ENCODE peak calls at places on chromosome 9, in nine cellular contexts. Y is tibial artery, M is GM23248, P is A549, Z is stomach, V is ascending aorta, X is OCI-LY7, H is PC-9, D is cardiac muscle cell. S is an unnamed sample.

GRCh38 chr9:120839146-120839545 is 3.6 kb downstream of the PSMD5 start:
- DNase-seq in M (peak; percentile 52), D (no peak), Y (no peak), H (no peak), X (no peak), Z (no peak), P (no peak), V (no peak), S (no peak)

GRCh38 chr9:126677188-126678084 is 63.7 kb downstream of the LMX1B start:
- DNase-seq in D (no peak), Y (no peak), Z (no peak), P (no peak), H (no peak), M (no peak), X (no peak), V (no peak), S (no peak)

GRCh38 chr9:118721923-118722322 is 647.3 kb downstream of the BRINP1 start:
- DNase-seq in M (no peak), H (no peak), D (no peak), V (no peak), Z (no peak), Y (no peak), P (no peak), X (no peak), S (no peak)

GRCh38 chr9:73553295-73553694 is 401.6 kb downstream of the ANXA1 start:
- DNase-seq in P (no peak), X (no peak), Y (no peak), H (no peak), Z (no peak), V (no peak), M (no peak), D (no peak), S (no peak)

GRCh38 chr9:10946676-10947410 is 334.0 kb upstream of the PTPRD start:
- DNase-seq in X (no peak), Y (no peak), P (no peak), Z (no peak), D (no peak), M (no peak), H (no peak), V (no peak), S (no peak)

GRCh38 chr9:34624475-34624984 is 4.2 kb upstream of the DCTN3 start:
- DNase-seq in Y (no peak), V (no peak), Z (no peak), M (no peak), X (no peak), H (no peak), P (no peak), D (no peak), S (no peak)

GRCh38 chr9:88387733-88388202 is 476 bp upstream of the SPIN1 start:
- DNase-seq in M (peak; percentile 79), H (no peak), Z (peak; percentile 59), X (no peak), Y (no peak), P (peak; percentile 64), D (peak; percentile 58), V (peak; percentile 77), S (peak; percentile 28)

GRCh38 chr9:97557606-97558095 is 56.2 kb downstream of the TMOD1 start:
- DNase-seq in Y (peak; percentile 95), V (peak; percentile 96), Z (peak; percentile 78), M (no peak), P (no peak), H (no peak), D (no peak), X (no peak), S (no peak)

GRCh38 chr9:20990867-20991266 is 40.6 kb downstream of the HACD4 start:
- DNase-seq in P (no peak), H (no peak), X (no peak), Z (no peak), M (no peak), Y (peak; percentile 36), D (no peak), V (peak; percentile 69), S (no peak)

GRCh38 chr9:129496187-129497063 is 124.5 kb downstream of the C9orf50 start:
- DNase-seq in H (peak; percentile 94), V (peak; percentile 98), M (peak; percentile 98), P (peak; percentile 94), Z (peak; percentile 96), D (peak; percentile 98), Y (peak; percentile 98), X (peak; percentile 21), S (peak; percentile 97)

GRCh38 chr9:107932036-107932435 is 442.5 kb upstream of the KLF4 start:
- DNase-seq in X (no peak), M (peak; percentile 90), P (no peak), H (no peak), V (no peak), Z (no peak), Y (no peak), D (no peak), S (no peak)

GRCh38 chr9:131934673-131935072 is 145.0 kb downstream of the MED27 start:
- DNase-seq in H (no peak), P (no peak), Y (no peak), V (no peak), X (no peak), D (no peak), Z (no peak), M (no peak), S (no peak)
- H3K4me3 ChIP-seq in H (no peak overlapping the region), P (no peak overlapping the region), Y (no peak overlapping the region), V (no peak overlapping the region), X (no peak overlapping the region), D (no peak overlapping the region), Z (no peak overlapping the region), M (no peak overlapping the region), S (no peak overlapping the region)

GRCh38 chr9:37966443-37967271 is 62.7 kb upstream of the SLC25A51 start:
- DNase-seq in H (no peak), Z (peak; percentile 58), P (no peak), M (no peak), X (no peak), V (no peak), Y (no peak), D (no peak), S (peak; percentile 44)

GRCh38 chr9:37969130-37969529 is 65.2 kb upstream of the SLC25A51 start:
- DNase-seq in M (peak; percentile 30), D (peak; percentile 26), X (no peak), Z (peak; percentile 95), V (no peak), H (no peak), Y (no peak), P (peak; percentile 67), S (no peak)

GRCh38 chr9:37967681-37968080 is 63.8 kb upstream of the SLC25A51 start:
- DNase-seq in D (no peak), Y (no peak), Z (no peak), P (no peak), X (no peak), M (no peak), H (no peak), V (no peak), S (no peak)

GRCh38 chr9:37968228-37968672 is 64.3 kb upstream of the SLC25A51 start:
- DNase-seq in H (no peak), X (no peak), Z (no peak), M (peak; percentile 84), P (peak; percentile 73), D (no peak), V (no peak), Y (no peak), S (no peak)

DNA sequence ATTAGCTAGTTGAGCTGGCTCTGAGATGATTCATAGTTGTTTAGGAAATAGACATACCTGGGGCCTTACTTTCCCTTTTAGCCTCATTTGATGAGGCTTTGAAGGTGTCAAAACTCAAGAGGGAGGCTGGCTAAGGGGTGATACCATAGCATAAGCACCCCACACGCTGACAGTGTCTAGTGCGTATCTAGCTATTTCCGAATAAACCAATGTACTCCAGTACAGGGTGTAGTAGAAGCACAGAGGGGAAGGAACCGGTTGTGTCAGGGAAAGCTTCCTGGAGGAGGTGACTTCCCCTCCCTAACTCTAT is 63.3 kb upstream of the SLC25A51 start:
- DNase-seq in H (no peak), X (no peak), M (no peak), Y (no peak), P (no peak), D (no peak), Z (no peak), V (no peak), S (no peak)
- H3K4me1 ChIP-seq in H (peaks cover 68% of the 10 kb centered on the region), X (no peaks in the 10 kb centered on the region), M (peaks cover 51% of the 10 kb centered on the region), Y (peaks cover 67% of the 10 kb centered on the region), P (peaks cover 91% of the 10 kb centered on the region), D (peaks cover 20% of the 10 kb centered on the region), Z (peaks cover 71% of the 10 kb centered on the region), V (peaks cover 5% of the 10 kb centered on the region), S (peaks cover 25% of the 10 kb centered on the region)

GRCh38 chr9:124297553-124297905 is 39.8 kb downstream of the NEK6 start:
- DNase-seq in Z (peak; percentile 85), V (peak; percentile 83), X (no peak), P (peak; percentile 72), D (no peak), M (peak; percentile 96), H (peak; percentile 94), Y (peak; percentile 63), S (peak; percentile 96)
- H3K27ac ChIP-seq in Z (peak overlapping the region; percentile 57), V (peak overlapping the region; percentile 4), X (no peak overlapping the region), P (peak overlapping the region; percentile 79), D (no peak overlapping the region), M (peak overlapping the region; percentile 62), H (peak overlapping the region; percentile 6), Y (no peak overlapping the region), S (peak overlapping the region; percentile 73)

GRCh38 chr9:134323741-134324358 is 2.4 kb upstream of the RXRA start:
- DNase-seq in Z (peak; percentile 84), D (peak; percentile 42), V (peak; percentile 86), P (no peak), M (peak; percentile 73), Y (peak; percentile 75), H (peak; percentile 69), X (no peak), S (peak; percentile 67)

GRCh38 chr9:134324359-134325095 is 1.7 kb upstream of the RXRA start:
- DNase-seq in X (no peak), D (no peak), M (no peak), H (no peak), V (no peak), P (no peak), Y (no peak), Z (no peak), S (no peak)

GRCh38 chr9:134326754-134327526 is 685 bp downstream of the RXRA start:
- DNase-seq in Z (no peak), Y (no peak), X (no peak), M (peak; percentile 78), V (no peak), D (peak; percentile 74), P (peak; percentile 28), H (peak; percentile 29), S (peak; percentile 59)

GRCh38 chr9:134325813-134326753 is at the start of gene RXRA:
- DNase-seq in H (peak; percentile 93), Z (peak; percentile 90), X (peak; percentile 49), Y (peak; percentile 76), P (peak; percentile 85), M (peak; percentile 90), D (peak; percentile 93), V (peak; percentile 87), S (peak; percentile 78)

DNA sequence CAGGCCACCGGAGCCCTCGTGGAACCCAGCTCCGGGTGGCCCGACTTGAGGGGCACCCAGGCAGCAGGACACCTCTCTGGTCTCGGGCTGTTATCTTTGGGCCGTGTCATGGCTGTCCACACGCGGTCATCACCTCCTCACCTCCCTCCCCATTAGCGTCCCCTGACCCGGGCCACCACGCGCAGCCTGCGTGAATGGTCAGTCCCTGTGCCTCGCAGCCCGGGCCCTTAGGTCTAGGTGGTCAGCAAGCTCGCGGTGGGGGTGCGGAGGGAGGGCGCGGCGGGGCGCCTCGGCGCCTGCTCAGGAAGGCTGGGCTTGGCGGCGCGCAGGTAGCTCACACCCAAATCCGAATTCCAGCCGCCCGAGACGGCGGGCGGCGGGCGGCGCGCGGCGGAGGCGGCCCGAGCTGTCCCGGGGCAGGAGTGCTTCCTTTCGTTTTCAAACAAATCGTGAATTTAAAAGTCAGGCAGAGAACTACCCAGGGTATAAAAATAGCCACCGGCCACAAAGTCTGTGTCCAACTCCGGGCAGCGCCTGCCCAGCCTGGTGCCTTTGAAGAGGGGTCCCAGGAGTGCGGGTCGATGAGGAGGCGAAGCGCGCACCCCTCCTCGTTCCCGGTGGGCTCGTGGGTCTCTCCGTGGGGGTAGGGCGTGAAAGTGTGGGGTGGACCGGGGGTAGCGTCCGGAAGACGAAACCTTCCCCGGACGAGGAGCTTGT is 1.0 kb upstream of the RXRA start:
- DNase-seq in Z (peak; percentile 68), Y (no peak), P (peak; percentile 39), V (no peak), H (peak; percentile 65), X (no peak), M (peak; percentile 82), D (peak; percentile 63), S (peak; percentile 41)
- H3K4me3 ChIP-seq in Z (peak overlapping the region; percentile 68), Y (peak overlapping the region; percentile 72), P (peak overlapping the region; percentile 86), V (peak overlapping the region; percentile 86), H (peak overlapping the region; percentile 87), X (no peak overlapping the region), M (peak overlapping the region; percentile 75), D (peak overlapping the region; percentile 70), S (peak overlapping the region; percentile 69)